ENCODE peak calls at places on chromosomes 12 and 14, in seven cellular contexts. One of them, this sample, is unnamed.

GRCh38 chr14:84937044-84937443 is 592.9 kb upstream of the FLRT2 start:
- DNase-seq in germinal center: no peak
- DNase-seq in kidney epithelial cell: no peak
- DNase-seq in cardiac fibroblast: no peak
- DNase-seq in dorsolateral prefrontal cortex: no peak
- DNase-seq in GM10248: no peak
- DNase-seq in activated naive CD4-positive, alpha-beta T cell: no peak
- DNase-seq in this sample: no peak

GRCh38 chr14:70831382-70831781 is 22.1 kb upstream of the MAP3K9 start:
- DNase-seq in GM10248: no peak
- DNase-seq in dorsolateral prefrontal cortex: no peak
- DNase-seq in activated naive CD4-positive, alpha-beta T cell: no peak
- DNase-seq in germinal center: no peak
- DNase-seq in kidney epithelial cell: no peak
- DNase-seq in cardiac fibroblast: no peak
- DNase-seq in this sample: no peak

GRCh38 chr12:34108967-34109366 is 86.7 kb downstream of the ALG10 start:
- DNase-seq in kidney epithelial cell: no peak
- DNase-seq in cardiac fibroblast: no peak
- DNase-seq in activated naive CD4-positive, alpha-beta T cell: no peak
- DNase-seq in GM10248: no peak
- DNase-seq in dorsolateral prefrontal cortex: no peak
- DNase-seq in germinal center: no peak
- DNase-seq in this sample: no peak

GRCh38 chr14:59540852-59541251 is 35.8 kb downstream of the CCDC175 start:
- DNase-seq in kidney epithelial cell: no peak
- DNase-seq in dorsolateral prefrontal cortex: no peak
- DNase-seq in cardiac fibroblast: no peak
- DNase-seq in germinal center: no peak
- DNase-seq in GM10248: no peak
- DNase-seq in activated naive CD4-positive, alpha-beta T cell: no peak
- DNase-seq in this sample: no peak

GRCh38 chr12:98514984-98515367 is 414 bp upstream of the TMPO start:
- DNase-seq in germinal center: no peak
- DNase-seq in GM10248: no peak
- DNase-seq in cardiac fibroblast: no peak
- DNase-seq in dorsolateral prefrontal cortex: no peak
- DNase-seq in kidney epithelial cell: no peak
- DNase-seq in activated naive CD4-positive, alpha-beta T cell: no peak
- DNase-seq in this sample: no peak

GRCh38 chr12:64323006-64323405 is 67.6 kb downstream of the C12orf56 start:
- DNase-seq in kidney epithelial cell: no peak
- DNase-seq in cardiac fibroblast: no peak
- DNase-seq in dorsolateral prefrontal cortex: no peak
- DNase-seq in GM10248: no peak
- DNase-seq in activated naive CD4-positive, alpha-beta T cell: no peak
- DNase-seq in germinal center: no peak
- DNase-seq in this sample: no peak

GRCh38 chr12:70236990-70237389 is 6.2 kb upstream of the CNOT2 start:
- DNase-seq in GM10248: no peak
- DNase-seq in activated naive CD4-positive, alpha-beta T cell: no peak
- DNase-seq in germinal center: no peak
- DNase-seq in kidney epithelial cell: no peak
- DNase-seq in dorsolateral prefrontal cortex: no peak
- DNase-seq in cardiac fibroblast: no peak
- DNase-seq in this sample: no peak

GRCh38 chr12:53551889-53552291 is 44.6 kb upstream of the NPFF start:
- DNase-seq in germinal center: no peak
- DNase-seq in cardiac fibroblast: no peak
- DNase-seq in kidney epithelial cell: no peak
- DNase-seq in activated naive CD4-positive, alpha-beta T cell: no peak
- DNase-seq in dorsolateral prefrontal cortex: no peak
- DNase-seq in GM10248: peak; percentile 30
- DNase-seq in this sample: no peak

GRCh38 chr12:121637231-121637914 is 11.0 kb downstream of the ORAI1 start:
- DNase-seq in kidney epithelial cell: no peak
- DNase-seq in dorsolateral prefrontal cortex: no peak
- DNase-seq in germinal center: peak; percentile 69
- DNase-seq in GM10248: peak; percentile 68
- DNase-seq in cardiac fibroblast: no peak
- DNase-seq in activated naive CD4-positive, alpha-beta T cell: no peak
- DNase-seq in this sample: no peak

GRCh38 chr14:93962701-93963601 is 13.4 kb downstream of the ASB2 start:
- DNase-seq in cardiac fibroblast: peak; percentile 48
- DNase-seq in germinal center: peak; percentile 79
- DNase-seq in activated naive CD4-positive, alpha-beta T cell: no peak
- DNase-seq in dorsolateral prefrontal cortex: no peak
- DNase-seq in kidney epithelial cell: no peak
- DNase-seq in GM10248: peak; percentile 78
- DNase-seq in this sample: no peak

GRCh38 chr14:71206766-71207371 is 299.6 kb downstream of the PCNX1 start:
- DNase-seq in cardiac fibroblast: peak; percentile 87
- DNase-seq in GM10248: no peak
- DNase-seq in dorsolateral prefrontal cortex: peak; percentile 82
- DNase-seq in activated naive CD4-positive, alpha-beta T cell: no peak
- DNase-seq in kidney epithelial cell: peak; percentile 26
- DNase-seq in germinal center: no peak
- DNase-seq in this sample: peak; percentile 79

GRCh38 chr14:99752486-99753121 is 40.6 kb upstream of the EML1 start:
- DNase-seq in dorsolateral prefrontal cortex: no peak
- DNase-seq in GM10248: no peak
- DNase-seq in cardiac fibroblast: peak; percentile 80
- DNase-seq in germinal center: no peak
- DNase-seq in kidney epithelial cell: peak; percentile 55
- DNase-seq in activated naive CD4-positive, alpha-beta T cell: no peak
- DNase-seq in this sample: peak; percentile 89

GRCh38 chr14:89131004-89131750 is 285.9 kb downstream of the FOXN3 start:
- DNase-seq in GM10248: no peak
- DNase-seq in kidney epithelial cell: no peak
- DNase-seq in activated naive CD4-positive, alpha-beta T cell: no peak
- DNase-seq in germinal center: no peak
- DNase-seq in dorsolateral prefrontal cortex: no peak
- DNase-seq in cardiac fibroblast: no peak
- DNase-seq in this sample: no peak

GRCh38 chr12:90514325-90514724 is 440.7 kb downstream of the CCER1 start:
- DNase-seq in kidney epithelial cell: no peak
- DNase-seq in activated naive CD4-positive, alpha-beta T cell: no peak
- DNase-seq in GM10248: no peak
- DNase-seq in dorsolateral prefrontal cortex: no peak
- DNase-seq in cardiac fibroblast: peak; percentile 42
- DNase-seq in germinal center: no peak
- DNase-seq in this sample: no peak

GRCh38 chr12:131363416-131363815 is 347.5 kb upstream of the SFSWAP start:
- DNase-seq in cardiac fibroblast: no peak
- DNase-seq in germinal center: no peak
- DNase-seq in GM10248: no peak
- DNase-seq in kidney epithelial cell: no peak
- DNase-seq in activated naive CD4-positive, alpha-beta T cell: no peak
- DNase-seq in dorsolateral prefrontal cortex: no peak
- DNase-seq in this sample: no peak

GRCh38 chr12:58067610-58068387 is 126.4 kb downstream of the ATP23 start:
- DNase-seq in germinal center: no peak
- DNase-seq in dorsolateral prefrontal cortex: no peak
- DNase-seq in cardiac fibroblast: peak; percentile 78
- DNase-seq in GM10248: no peak
- DNase-seq in kidney epithelial cell: peak; percentile 95
- DNase-seq in activated naive CD4-positive, alpha-beta T cell: no peak
- DNase-seq in this sample: no peak

GRCh38 chr12:1929985-1930815 is 11.7 kb upstream of the CACNA2D4 start:
- DNase-seq in kidney epithelial cell: no peak
- DNase-seq in dorsolateral prefrontal cortex: no peak
- DNase-seq in germinal center: no peak
- DNase-seq in cardiac fibroblast: no peak
- DNase-seq in GM10248: peak; percentile 20
- DNase-seq in activated naive CD4-positive, alpha-beta T cell: no peak
- DNase-seq in this sample: no peak

GRCh38 chr14:69814397-69814796 is 17.4 kb upstream of the SLC10A1 start:
- DNase-seq in kidney epithelial cell: no peak
- DNase-seq in activated naive CD4-positive, alpha-beta T cell: no peak
- DNase-seq in germinal center: no peak
- DNase-seq in cardiac fibroblast: no peak
- DNase-seq in dorsolateral prefrontal cortex: no peak
- DNase-seq in GM10248: no peak
- DNase-seq in this sample: no peak